ENCODE peak calls at places on chromosomes 2 and 18, in five cellular contexts. W, C, O, R and S are unnamed samples.

GRCh38 chr2:152054593-152054992 is 44.3 kb downstream of the CACNB4 start:
- DNase-seq in W (no peak), C (no peak), O (peak; percentile 69), R (no peak), S (peak; percentile 5)

GRCh38 chr2:177289824-177290632 is 25.5 kb upstream of the NFE2L2 start:
- DNase-seq in W (no peak), C (no peak), O (no peak), R (no peak), S (no peak)

GRCh38 chr2:223641062-223641461 is 38.9 kb upstream of the SCG2 start:
- DNase-seq in W (no peak), C (no peak), O (no peak), R (peak; percentile 25), S (no peak)

GRCh38 chr2:162075689-162076132 is 1.7 kb upstream of the DPP4 start:
- DNase-seq in W (no peak), C (no peak), O (no peak), R (no peak), S (no peak)

GRCh38 chr2:193695367-193695766 is 1500.6 kb upstream of the TMEFF2 start:
- DNase-seq in W (peak; percentile 31), C (peak; percentile 24), O (peak; percentile 69), R (peak; percentile 17), S (no peak)

GRCh38 chr2:26157580-26157979 is 15.3 kb upstream of the GAREM2 start:
- DNase-seq in W (no peak), C (no peak), O (no peak), R (no peak), S (no peak)

GRCh38 chr2:12931211-12931844 is 214.6 kb downstream of the TRIB2 start:
- DNase-seq in W (peak; percentile 19), C (peak; percentile 29), O (peak; percentile 53), R (peak; percentile 26), S (no peak)

GRCh38 chr2:215454519-215454918 is 18.7 kb upstream of the FN1 start:
- DNase-seq in W (peak; percentile 42), C (peak; percentile 7), O (peak; percentile 34), R (peak; percentile 48), S (no peak)

GRCh38 chr2:39733070-39733674 is 45.9 kb downstream of the THUMPD2 start:
- DNase-seq in W (no peak), C (no peak), O (no peak), R (no peak), S (no peak)

GRCh38 chr2:196725218-196725617 is 74.3 kb downstream of the GTF3C3 start:
- DNase-seq in W (no peak), C (no peak), O (no peak), R (no peak), S (no peak)

GRCh38 chr2:28277466-28277865 is 115.2 kb upstream of the FOSL2 start:
- DNase-seq in W (no peak), C (peak; percentile 93), O (no peak), R (no peak), S (no peak)

GRCh38 chr2:106575955-106576354 is 88.8 kb downstream of the CD8B2 start:
- DNase-seq in W (no peak), C (peak; percentile 39), O (no peak), R (no peak), S (no peak)

GRCh38 chr2:54666131-54666637 is 57.3 kb upstream of the EML6 start:
- DNase-seq in W (peak; percentile 30), C (no peak), O (no peak), R (no peak), S (no peak)

GRCh38 chr2:215535726-215536125 is 99.9 kb upstream of the FN1 start:
- DNase-seq in W (no peak), C (no peak), O (no peak), R (no peak), S (no peak)

GRCh38 chr2:121595012-121595891 is 54.0 kb downstream of the CLASP1 start:
- DNase-seq in W (no peak), C (no peak), O (no peak), R (no peak), S (no peak)

GRCh38 chr18:26460449-26461091 is 87.8 kb downstream of the KCTD1 start:
- DNase-seq in W (peak; percentile 41), C (peak; percentile 91), O (no peak), R (no peak), S (no peak)

GRCh38 chr2:239727182-239727775 is 297.9 kb downstream of the NDUFA10 start:
- DNase-seq in W (no peak), C (no peak), O (no peak), R (no peak), S (no peak)

GRCh38 chr2:237097326-237097910 is 11.7 kb downstream of the COPS8 start:
- DNase-seq in W (no peak), C (no peak), O (no peak), R (no peak), S (no peak)

GRCh38 chr18:74623047-74623816 is 25.6 kb downstream of the ZNF407 start:
- DNase-seq in W (no peak), C (no peak), O (no peak), R (no peak), S (no peak)

GRCh38 chr18:48949606-48950535 is 894 bp downstream of the SMAD7 start:
- DNase-seq in W (peak; percentile 62), C (peak; percentile 34), O (peak; percentile 53), R (no peak), S (no peak)